ENCODE peak calls at places on chromosome 17, in six cellular contexts. W is GM12878, U is A549, R is K562, M is endothelial cell of umbilical vein, V is HepG2. Y is an unnamed sample.

GRCh38 chr17:57636985-57637667 is 108.0 kb downstream of the CCDC182 start:
- DNase-seq in U (no peak), V (no peak), W (no peak), R (no peak), M (no peak), Y (no peak)

GRCh38 chr17:13484020-13484419 is 117.7 kb downstream of the HS3ST3A1 start:
- DNase-seq in V (no peak), U (no peak), M (no peak), R (no peak), W (no peak), Y (no peak)

GRCh38 chr17:31686495-31686894 is 172.5 kb downstream of the COPRS start:
- DNase-seq in M (no peak), U (no peak), W (no peak), R (no peak), V (no peak), Y (no peak)

GRCh38 chr17:83199500-83200201 is 120.2 kb downstream of the METRNL start:
- DNase-seq in R (no peak), U (no peak), W (no peak), M (no peak), V (no peak), Y (peak; percentile 91)

GRCh38 chr17:64147110-64148016 is 17.4 kb upstream of the ERN1 start:
- DNase-seq in U (peak; percentile 44), V (peak; percentile 85), W (no peak), M (peak; percentile 35), R (peak; percentile 45), Y (peak; percentile 54)

GRCh38 chr17:82863941-82864720 is 24.3 kb upstream of the ZNF750 start:
- DNase-seq in M (peak; percentile 40), R (peak; percentile 78), W (peak; percentile 97), V (no peak), U (no peak), Y (peak; percentile 96)

GRCh38 chr17:78103311-78103710 is 25.2 kb downstream of the TMC6 start:
- DNase-seq in V (no peak), M (no peak), W (no peak), U (no peak), R (no peak), Y (no peak)

GRCh38 chr17:62580947-62581346 is 46.5 kb upstream of the MRC2 start:
- DNase-seq in M (no peak), U (no peak), W (no peak), R (no peak), V (no peak), Y (no peak)

GRCh38 chr17:6811520-6811919 is 20.0 kb downstream of the TEKT1 start:
- DNase-seq in U (no peak), W (no peak), V (peak; percentile 16), R (no peak), M (no peak), Y (no peak)

GRCh38 chr17:81854974-81855774 is 5.2 kb downstream of the P4HB start:
- DNase-seq in M (no peak), V (no peak), W (no peak), U (no peak), R (no peak), Y (no peak)

GRCh38 chr17:49216482-49216881 is 6.0 kb downstream of the ABI3 start:
- DNase-seq in V (no peak), M (no peak), U (no peak), R (no peak), W (no peak), Y (no peak)

GRCh38 chr17:49216953-49217650 is 6.6 kb downstream of the ABI3 start:
- DNase-seq in R (no peak), W (no peak), M (no peak), V (no peak), U (no peak), Y (peak; percentile 54)

GRCh38 chr17:49219987-49220386 is 9.5 kb downstream of the ABI3 start:
- DNase-seq in V (no peak), R (no peak), M (no peak), W (no peak), U (no peak), Y (no peak)

GRCh38 chr17:49218941-49219913 is 8.7 kb downstream of the ABI3 start:
- DNase-seq in M (no peak), V (no peak), W (peak; percentile 76), U (no peak), R (peak; percentile 26), Y (peak; percentile 74)

DNA sequence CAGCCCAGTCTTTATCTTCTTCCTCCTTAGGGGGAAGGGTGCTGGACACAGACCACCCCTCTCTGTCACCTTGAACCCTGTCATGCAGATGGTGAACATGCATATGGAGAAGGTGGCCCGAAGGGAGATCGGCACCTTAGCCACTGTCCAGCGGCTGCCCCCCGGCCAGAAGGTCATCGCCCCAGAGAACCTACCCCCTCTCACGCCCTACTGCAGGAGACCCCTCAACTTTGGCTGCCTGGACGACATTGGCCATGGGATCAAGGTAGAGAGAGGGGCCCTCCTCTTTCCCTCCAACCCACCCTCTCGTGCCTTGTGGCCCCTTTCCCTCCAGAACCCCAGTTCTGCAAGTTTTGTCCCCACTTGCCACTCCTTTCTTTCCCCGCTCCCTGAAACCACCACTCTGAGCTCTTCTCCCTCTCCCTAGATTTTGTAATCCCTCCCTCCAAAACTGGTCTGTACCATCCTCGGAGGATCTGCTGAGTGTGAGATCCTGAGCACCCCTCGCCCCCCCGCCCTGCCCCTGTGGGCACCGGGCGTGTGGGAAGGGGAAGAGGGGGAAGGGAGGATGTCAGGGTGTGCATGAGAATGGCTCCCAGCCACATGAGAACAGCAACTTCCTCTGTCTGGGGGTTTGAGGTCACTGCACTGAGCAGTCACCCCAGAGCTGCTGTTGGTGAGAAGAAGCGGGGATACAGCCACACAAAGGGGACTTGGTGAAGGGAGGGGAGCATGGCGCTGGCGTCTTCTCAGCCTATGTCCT is 7.3 kb downstream of the ABI3 start:
- DNase-seq in V (no peak), W (peak; percentile 93), R (no peak), U (no peak), M (no peak), Y (peak; percentile 89)
- TF ChIP-seq MYC in V (no peak), W (peak; percentile 32), R (no peak), U (no peak), M (no peak), Y (peak; percentile 77)

GRCh38 chr17:73091770-73092517 is 544 bp downstream of the SLC39A11 start:
- DNase-seq in R (peak; percentile 23), U (peak; percentile 74), V (peak; percentile 67), M (peak; percentile 28), W (no peak), Y (peak; percentile 60)

GRCh38 chr17:73091410-73091769 is 1.1 kb downstream of the SLC39A11 start:
- DNase-seq in M (no peak), R (no peak), W (no peak), V (no peak), U (no peak), Y (no peak)

GRCh38 chr17:73090396-73091202 is 1.9 kb downstream of the SLC39A11 start:
- DNase-seq in V (peak; percentile 94), W (no peak), U (no peak), M (no peak), R (no peak), Y (no peak)

GRCh38 chr17:73093286-73093685 is 798 bp upstream of the SLC39A11 start:
- DNase-seq in R (no peak), W (no peak), V (no peak), U (no peak), M (no peak), Y (no peak)

GRCh38 chr17:73092518-73093135 is at the start of gene SLC39A11:
- DNase-seq in R (peak; percentile 95), V (peak; percentile 92), M (peak; percentile 92), W (peak; percentile 67), U (peak; percentile 96), Y (peak; percentile 98)
- TF ChIP-seq POLR2A in R (peak; percentile 82), V (peak; percentile 79), M (peak; percentile 73), W (peak; percentile 94), U (peak; percentile 93), Y (peak; percentile 23)

GRCh38 chr17:67994827-67995567 is 1.3 kb downstream of the C17orf58 start:
- DNase-seq in V (no peak), U (peak; percentile 31), M (peak; percentile 98), W (no peak), R (no peak), Y (peak; percentile 54)

GRCh38 chr17:67993153-67993997 is 2.9 kb downstream of the C17orf58 start:
- DNase-seq in M (peak; percentile 74), W (no peak), R (peak; percentile 91), U (peak; percentile 77), V (peak; percentile 68), Y (peak; percentile 86)

GRCh38 chr17:67992541-67993152 is 3.6 kb downstream of the C17orf58 start:
- DNase-seq in R (peak; percentile 28), V (no peak), U (no peak), W (no peak), M (peak; percentile 44), Y (no peak)

GRCh38 chr17:67995568-67996191 is 589 bp downstream of the C17orf58 start:
- DNase-seq in R (no peak), M (no peak), W (no peak), U (peak; percentile 19), V (no peak), Y (peak; percentile 32)

GRCh38 chr17:67993998-67994361 is 2.3 kb downstream of the C17orf58 start:
- DNase-seq in V (peak; percentile 28), W (no peak), U (peak; percentile 57), M (peak; percentile 60), R (peak; percentile 65), Y (no peak)
- TF ChIP-seq MAX in V (peak; percentile 80), W (peak; percentile 25), U (peak; percentile 82), M (no peak), R (peak; percentile 55), Y (no peak)

GRCh38 chr17:3963214-3964201 is 729 bp downstream of the ATP2A3 start:
- DNase-seq in R (peak; percentile 78), M (no peak), W (no peak), V (no peak), U (no peak), Y (peak; percentile 93)

GRCh38 chr17:3962217-3963069 is 1.8 kb downstream of the ATP2A3 start:
- DNase-seq in W (no peak), R (no peak), U (no peak), M (no peak), V (no peak), Y (no peak)

GRCh38 chr17:3966720-3967363 is 2.6 kb upstream of the ATP2A3 start:
- DNase-seq in W (no peak), M (no peak), V (peak; percentile 20), U (no peak), R (no peak), Y (peak; percentile 20)

GRCh38 chr17:3965123-3965800 is 1.0 kb upstream of the ATP2A3 start:
- DNase-seq in R (peak; percentile 91), U (peak; percentile 92), V (no peak), M (no peak), W (peak; percentile 33), Y (peak; percentile 92)

DNA sequence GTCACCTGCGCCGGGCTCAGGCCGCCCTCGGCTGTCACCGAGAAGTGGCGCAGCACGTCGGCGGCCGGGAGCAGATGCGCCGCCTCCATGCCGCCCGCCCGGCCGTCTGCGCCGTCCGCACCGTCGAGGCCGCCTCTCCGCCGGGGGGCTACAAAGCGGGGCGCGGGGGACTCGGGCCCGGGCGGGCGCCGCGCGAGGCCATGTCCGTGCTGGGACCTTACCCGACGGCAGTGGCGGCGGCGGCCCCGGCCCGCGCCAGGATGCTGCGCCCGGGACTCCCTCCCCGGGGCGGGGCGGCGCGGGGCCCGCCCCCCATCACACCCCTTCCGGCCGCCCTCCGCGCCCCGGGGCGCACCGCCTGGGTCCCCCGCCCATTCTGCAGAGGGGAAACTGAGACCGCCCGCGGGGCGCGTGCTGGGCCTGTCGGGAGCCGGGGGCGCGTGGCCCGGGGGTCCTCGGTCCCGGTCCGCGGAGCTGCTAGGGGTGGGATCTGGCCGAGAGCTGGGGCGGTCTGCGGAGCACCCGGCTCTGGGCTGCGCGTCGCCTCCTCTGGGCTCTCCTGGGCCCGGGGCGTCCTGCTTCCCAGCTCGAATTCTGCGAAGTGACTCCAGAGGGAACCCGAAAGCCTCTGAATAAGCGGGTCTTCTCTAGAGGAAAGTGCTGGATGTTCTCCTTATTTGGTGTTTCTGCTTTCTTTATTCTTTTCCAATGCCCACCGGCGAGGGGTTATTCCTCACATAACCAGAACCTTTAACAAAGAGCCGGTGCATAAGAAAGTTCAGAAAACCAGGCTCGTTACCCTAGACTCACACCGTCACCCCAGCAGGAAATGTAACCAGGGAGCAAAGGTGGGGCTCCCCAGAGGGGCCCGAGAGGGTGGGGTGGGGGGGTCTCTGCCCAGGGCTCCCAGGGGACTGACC is at the start of gene ATP2A3:
- DNase-seq in M (no peak), V (no peak), W (no peak), U (peak; percentile 69), R (peak; percentile 64), Y (peak; percentile 72)
- TF ChIP-seq MYC in M (no peak), V (no peak), W (no peak), U (no peak), R (no peak), Y (no peak)